ENCODE peak calls at places on chromosomes 2 and 18, in nine cellular contexts. E, Y, P, B, N, G, A, X and I are unnamed samples.

GRCh38 chr2:176106636-176107539 is at the start of gene HOXD11:
- DNase-seq in E (peak), Y (peak), P (peak), B (no peak), N (no peak), G (no peak), A (no peak), X (peak), I (no peak)

GRCh38 chr18:36825526-36825925 is 3.3 kb downstream of the TPGS2 start:
- DNase-seq in E (no peak), Y (no peak), P (no peak), B (no peak), N (no peak), G (no peak), A (no peak), X (no peak), I (no peak)

GRCh38 chr2:62089658-62090057 is 106.3 kb upstream of the B3GNT2 start:
- DNase-seq in E (no peak), Y (no peak), P (no peak), B (no peak), N (no peak), G (no peak), A (no peak), X (no peak), I (no peak)

GRCh38 chr2:31962757-31963361 is 47.9 kb downstream of the MEMO1 start:
- DNase-seq in E (peak), Y (no peak), P (no peak), B (no peak), N (no peak), G (no peak), A (no peak), X (no peak), I (no peak)

GRCh38 chr2:105369777-105370690 is 28.8 kb downstream of the FHL2 start:
- DNase-seq in E (peak), Y (peak), P (peak), B (peak), N (peak), G (peak), A (peak), X (peak), I (peak)

GRCh38 chr2:216724190-216724589 is 28.8 kb upstream of the IGFBP5 start:
- DNase-seq in E (no peak), Y (no peak), P (no peak), B (no peak), N (no peak), G (no peak), A (no peak), X (no peak), I (no peak)

GRCh38 chr2:69693472-69694450 is 48.2 kb upstream of the ANXA4 start:
- DNase-seq in E (no peak), Y (no peak), P (no peak), B (no peak), N (no peak), G (peak), A (peak), X (no peak), I (no peak)

GRCh38 chr18:7778181-7778580 is 211.1 kb downstream of the PTPRM start:
- DNase-seq in E (no peak), Y (no peak), P (no peak), B (no peak), N (no peak), G (no peak), A (no peak), X (no peak), I (no peak)

GRCh38 chr2:24658531-24659202 is 134.5 kb downstream of the PTRHD1 start:
- DNase-seq in E (no peak), Y (no peak), P (no peak), B (no peak), N (no peak), G (no peak), A (no peak), X (no peak), I (no peak)

GRCh38 chr2:237574894-237575868 is 8.8 kb downstream of the PRLH start:
- DNase-seq in E (peak), Y (no peak), P (peak), B (no peak), N (peak), G (no peak), A (no peak), X (no peak), I (no peak)
- TF ChIP-seq CTCF in E (no peak), Y (no peak), P (peak), B (no peak), N (no peak), G (no peak), A (no peak), X (no peak), I (no peak)

GRCh38 chr18:62716679-62717058 is 1.3 kb downstream of the PHLPP1 start:
- DNase-seq in E (peak), Y (peak), P (peak), B (no peak), N (peak), G (peak), A (peak), X (peak), I (no peak)
- TF ChIP-seq CTCF in E (peak), Y (peak), P (no peak), B (no peak), N (peak), G (no peak), A (no peak), X (no peak), I (no peak)

GRCh38 chr2:237412646-237413292 is 1.2 kb downstream of the COL6A3 start:
- DNase-seq in E (no peak), Y (no peak), P (no peak), B (no peak), N (no peak), G (no peak), A (no peak), X (no peak), I (no peak)
- TF ChIP-seq CTCF in E (no peak), Y (no peak), P (no peak), B (no peak), N (no peak), G (no peak), A (no peak), X (no peak), I (no peak)

GRCh38 chr2:113756088-113757058 is at the start of gene SLC35F5:
- DNase-seq in E (peak), Y (peak), P (peak), B (peak), N (peak), G (peak), A (peak), X (peak), I (peak)
- TF ChIP-seq CTCF in E (no peak), Y (peak), P (no peak), B (no peak), N (no peak), G (no peak), A (no peak), X (no peak), I (no peak)

GRCh38 chr2:205686231-205687017 is 4.1 kb downstream of the NRP2 start:
- DNase-seq in E (peak), Y (peak), P (no peak), B (peak), N (no peak), G (peak), A (no peak), X (no peak), I (no peak)

GRCh38 chr2:205685314-205686230 is 3.3 kb downstream of the NRP2 start:
- DNase-seq in E (peak), Y (peak), P (peak), B (peak), N (peak), G (peak), A (no peak), X (peak), I (no peak)

GRCh38 chr2:205688417-205689200 is 6.3 kb downstream of the NRP2 start:
- DNase-seq in E (no peak), Y (no peak), P (no peak), B (no peak), N (no peak), G (no peak), A (no peak), X (no peak), I (no peak)

GRCh38 chr2:205684871-205685313 is 2.6 kb downstream of the NRP2 start:
- DNase-seq in E (no peak), Y (peak), P (no peak), B (no peak), N (peak), G (no peak), A (no peak), X (no peak), I (no peak)

GRCh38 chr2:205687018-205687956 is 5.0 kb downstream of the NRP2 start:
- DNase-seq in E (no peak), Y (no peak), P (no peak), B (no peak), N (no peak), G (no peak), A (no peak), X (no peak), I (no peak)
- TF ChIP-seq CTCF in E (no peak), Y (no peak), P (no peak), B (no peak), N (no peak), G (no peak), A (no peak), X (no peak), I (no peak)

GRCh38 chr2:95040470-95040869 is 15.0 kb downstream of the MAL start:
- DNase-seq in E (peak), Y (no peak), P (no peak), B (no peak), N (no peak), G (no peak), A (no peak), X (no peak), I (no peak)
- TF ChIP-seq CTCF in E (no peak), Y (no peak), P (no peak), B (no peak), N (no peak), G (no peak), A (no peak), X (no peak), I (no peak)

GRCh38 chr2:173749315-173749714 is 215.9 kb downstream of the SP3 start:
- DNase-seq in E (no peak), Y (peak), P (no peak), B (no peak), N (no peak), G (no peak), A (no peak), X (no peak), I (peak)
- TF ChIP-seq CTCF in E (no peak), Y (peak), P (no peak), B (no peak), N (peak), G (no peak), A (no peak), X (no peak), I (peak)